ENCODE peak calls at places on chromosomes 6 and 20, in four cellular contexts. G, T, F and H are unnamed samples.

GRCh38 chr6:105499928-105500327 is 97.0 kb upstream of the PREP start:
- DNase-seq in G (no peak), T (no peak), F (no peak), H (no peak)

GRCh38 chr6:66865771-66866170 is 1158.7 kb upstream of the EYS start:
- DNase-seq in F (no peak), T (no peak), G (peak; percentile 26), H (peak; percentile 55)

GRCh38 chr6:149842331-149842730 is 21.8 kb downstream of the LRP11 start:
- DNase-seq in T (no peak), F (no peak), G (no peak), H (no peak)

GRCh38 chr6:30007132-30007764 is 53.8 kb upstream of the POLR1H start:
- DNase-seq in T (peak; percentile 25), G (no peak), F (no peak), H (no peak)

GRCh38 chr20:35318502-35319157 is 26.4 kb upstream of the FAM83C start:
- DNase-seq in T (no peak), F (no peak), G (peak; percentile 92), H (peak; percentile 95)

GRCh38 chr6:105795913-105796517 is 290.1 kb upstream of the PRDM1 start:
- DNase-seq in F (no peak), T (no peak), G (no peak), H (no peak)

GRCh38 chr20:59068534-59068933 is 25.9 kb upstream of the PRELID3B start:
- DNase-seq in T (no peak), G (no peak), F (no peak), H (no peak)

GRCh38 chr20:33832113-33832853 is 21.1 kb downstream of the CHMP4B start:
- DNase-seq in G (no peak), F (peak; percentile 9), T (no peak), H (no peak)

GRCh38 chr6:71724456-71725180 is 161.7 kb upstream of the RIMS1 start:
- DNase-seq in T (no peak), G (no peak), F (no peak), H (no peak)

GRCh38 chr20:37276494-37277252 is 12.8 kb upstream of the MANBAL start:
- DNase-seq in F (no peak), T (peak; percentile 62), G (no peak), H (peak; percentile 95)

GRCh38 chr6:53484409-53485280 is 60.3 kb downstream of the GCLC start:
- DNase-seq in G (peak; percentile 47), F (peak; percentile 62), T (no peak), H (peak; percentile 68)

GRCh38 chr20:12455152-12455551 is 537.5 kb downstream of the BTBD3 start:
- DNase-seq in G (no peak), T (no peak), F (no peak), H (no peak)

GRCh38 chr6:129853996-129854711 is 7.0 kb downstream of the TMEM244 start:
- DNase-seq in F (no peak), T (no peak), G (no peak), H (peak; percentile 78)

GRCh38 chr6:165628955-165629354 is 34.1 kb downstream of the PDE10A start:
- DNase-seq in G (no peak), T (no peak), F (no peak), H (no peak)